ENCODE peak calls at places on chromosomes 16 and 17, in seven cellular contexts. One of them, this sample, is unnamed.

GRCh38 chr16:25988882-25989281 is 297.1 kb downstream of the HS3ST4 start:
- DNase-seq in WTC11: no peak
- DNase-seq in fibroblast of pulmonary artery: no peak
- DNase-seq in fibroblast of lung: no peak
- DNase-seq in cardiac muscle cell: no peak
- DNase-seq in heart right ventricle: no peak
- DNase-seq in psoas muscle: no peak
- DNase-seq in this sample: no peak

GRCh38 chr17:58968662-58969061 is 138.0 kb downstream of the TRIM37 start:
- DNase-seq in fibroblast of lung: no peak
- DNase-seq in psoas muscle: no peak
- DNase-seq in heart right ventricle: no peak
- DNase-seq in fibroblast of pulmonary artery: no peak
- DNase-seq in cardiac muscle cell: peak; percentile 3
- DNase-seq in WTC11: no peak
- DNase-seq in this sample: no peak

GRCh38 chr17:58316260-58316960 is 12.2 kb downstream of the TSPOAP1 start:
- DNase-seq in psoas muscle: no peak
- DNase-seq in cardiac muscle cell: no peak
- DNase-seq in WTC11: no peak
- DNase-seq in fibroblast of lung: no peak
- DNase-seq in heart right ventricle: no peak
- DNase-seq in fibroblast of pulmonary artery: no peak
- DNase-seq in this sample: no peak

GRCh38 chr16:85403693-85404092 is 209.4 kb upstream of the GSE1 start:
- DNase-seq in heart right ventricle: no peak
- DNase-seq in WTC11: peak; percentile 11
- DNase-seq in fibroblast of pulmonary artery: no peak
- DNase-seq in psoas muscle: no peak
- DNase-seq in fibroblast of lung: no peak
- DNase-seq in cardiac muscle cell: no peak
- DNase-seq in this sample: no peak

GRCh38 chr17:14310584-14310983 is 9.7 kb downstream of the HS3ST3B1 start:
- DNase-seq in WTC11: no peak
- DNase-seq in fibroblast of lung: no peak
- DNase-seq in fibroblast of pulmonary artery: no peak
- DNase-seq in psoas muscle: no peak
- DNase-seq in cardiac muscle cell: no peak
- DNase-seq in heart right ventricle: peak; percentile 36
- DNase-seq in this sample: no peak

GRCh38 chr16:11497329-11497805 is 89.4 kb downstream of the LITAF start:
- DNase-seq in fibroblast of lung: peak; percentile 53
- DNase-seq in cardiac muscle cell: peak; percentile 65
- DNase-seq in heart right ventricle: peak; percentile 90
- DNase-seq in fibroblast of pulmonary artery: peak; percentile 55
- DNase-seq in psoas muscle: peak; percentile 92
- DNase-seq in WTC11: peak; percentile 50
- DNase-seq in this sample: peak; percentile 76

GRCh38 chr17:58200024-58200633 is 7.6 kb downstream of the EPX start:
- DNase-seq in WTC11: peak; percentile 83
- DNase-seq in heart right ventricle: no peak
- DNase-seq in cardiac muscle cell: peak; percentile 60
- DNase-seq in fibroblast of pulmonary artery: peak; percentile 53
- DNase-seq in psoas muscle: no peak
- DNase-seq in fibroblast of lung: peak; percentile 28
- DNase-seq in this sample: peak; percentile 39

GRCh38 chr17:44350733-44351226 is 5.7 kb downstream of the GRN start:
- DNase-seq in heart right ventricle: peak; percentile 56
- DNase-seq in fibroblast of lung: peak; percentile 44
- DNase-seq in psoas muscle: peak; percentile 60
- DNase-seq in WTC11: peak; percentile 82
- DNase-seq in fibroblast of pulmonary artery: peak; percentile 62
- DNase-seq in cardiac muscle cell: peak; percentile 62
- DNase-seq in this sample: peak; percentile 43

GRCh38 chr17:1720856-1721386 is 3.6 kb upstream of the WDR81 start:
- DNase-seq in fibroblast of pulmonary artery: peak; percentile 71
- DNase-seq in cardiac muscle cell: peak; percentile 67
- DNase-seq in fibroblast of lung: peak; percentile 69
- DNase-seq in psoas muscle: no peak
- DNase-seq in WTC11: peak; percentile 84
- DNase-seq in heart right ventricle: no peak
- DNase-seq in this sample: peak; percentile 45

GRCh38 chr16:49061315-49061714 is 220.3 kb downstream of the CBLN1 start:
- DNase-seq in cardiac muscle cell: no peak
- DNase-seq in fibroblast of lung: no peak
- DNase-seq in heart right ventricle: peak; percentile 42
- DNase-seq in WTC11: no peak
- DNase-seq in fibroblast of pulmonary artery: no peak
- DNase-seq in psoas muscle: no peak
- DNase-seq in this sample: no peak

GRCh38 chr17:62965649-62966425 is at the start of gene TANC2:
- DNase-seq in fibroblast of pulmonary artery: peak; percentile 82
- DNase-seq in cardiac muscle cell: peak; percentile 87
- DNase-seq in WTC11: peak; percentile 74
- DNase-seq in heart right ventricle: peak; percentile 80
- DNase-seq in fibroblast of lung: peak; percentile 86
- DNase-seq in psoas muscle: peak; percentile 80
- DNase-seq in this sample: peak; percentile 79

DNA sequence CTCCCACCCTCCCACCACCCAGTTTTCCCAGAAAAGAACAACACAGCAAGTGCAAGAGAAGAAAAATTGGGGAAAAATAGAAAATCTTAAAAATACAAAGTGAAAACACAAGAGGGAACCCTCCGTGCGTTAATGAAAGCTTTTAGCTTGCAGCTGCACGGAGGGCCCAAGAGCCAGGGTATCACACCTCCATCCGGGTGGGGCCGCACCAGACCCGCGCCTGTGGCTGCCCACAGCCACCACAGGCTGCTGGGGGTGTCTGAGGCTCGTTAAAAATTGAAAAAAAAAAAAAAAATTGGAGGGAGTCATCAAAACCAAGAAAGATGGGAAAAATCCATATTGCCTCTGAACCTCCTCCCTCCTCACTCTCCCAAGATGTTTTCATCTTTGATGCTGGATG is 18.6 kb downstream of the ENGASE start:
- DNase-seq in WTC11: no peak
- DNase-seq in cardiac muscle cell: no peak
- DNase-seq in psoas muscle: no peak
- DNase-seq in fibroblast of pulmonary artery: no peak
- DNase-seq in fibroblast of lung: no peak
- DNase-seq in heart right ventricle: no peak
- DNase-seq in this sample: no peak
- TF ChIP-seq CTCF in WTC11: no peak
- TF ChIP-seq CTCF in cardiac muscle cell: no peak
- TF ChIP-seq CTCF in psoas muscle: no peak
- TF ChIP-seq CTCF in fibroblast of pulmonary artery: no peak
- TF ChIP-seq CTCF in fibroblast of lung: no peak
- TF ChIP-seq CTCF in heart right ventricle: no peak
- TF ChIP-seq CTCF in this sample: no peak

GRCh38 chr16:58515871-58516767 is 802 bp downstream of the SETD6 start:
- DNase-seq in cardiac muscle cell: peak; percentile 6
- DNase-seq in heart right ventricle: no peak
- DNase-seq in WTC11: peak; percentile 41
- DNase-seq in psoas muscle: peak; percentile 38
- DNase-seq in fibroblast of pulmonary artery: no peak
- DNase-seq in fibroblast of lung: no peak
- DNase-seq in this sample: no peak
- TF ChIP-seq CTCF in cardiac muscle cell: no peak
- TF ChIP-seq CTCF in heart right ventricle: no peak
- TF ChIP-seq CTCF in WTC11: no peak
- TF ChIP-seq CTCF in psoas muscle: no peak
- TF ChIP-seq CTCF in fibroblast of pulmonary artery: no peak
- TF ChIP-seq CTCF in fibroblast of lung: no peak
- TF ChIP-seq CTCF in this sample: no peak

DNA sequence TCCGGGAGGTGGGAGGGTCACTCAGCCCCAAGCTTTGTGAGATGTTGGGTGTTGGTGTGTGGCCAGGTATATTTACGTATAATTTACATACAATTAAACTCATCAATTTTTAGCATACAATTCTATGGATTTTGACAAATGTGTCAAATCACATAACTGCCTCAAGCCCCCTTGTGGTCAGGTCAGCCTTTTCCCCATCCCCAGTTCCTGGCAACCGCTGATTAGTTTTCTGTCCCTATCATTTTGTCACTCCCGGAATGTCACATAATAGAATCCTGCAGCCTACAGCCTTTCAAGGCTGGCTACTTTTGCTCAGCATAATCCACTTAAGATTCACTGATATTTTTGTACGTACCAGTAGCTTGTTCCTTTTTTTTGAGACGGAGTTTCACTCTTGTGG is 19.4 kb upstream of the RAI1 start:
- DNase-seq in psoas muscle: no peak
- DNase-seq in WTC11: no peak
- DNase-seq in heart right ventricle: no peak
- DNase-seq in fibroblast of pulmonary artery: no peak
- DNase-seq in cardiac muscle cell: no peak
- DNase-seq in fibroblast of lung: no peak
- DNase-seq in this sample: no peak
- TF ChIP-seq CTCF in psoas muscle: no peak
- TF ChIP-seq CTCF in WTC11: no peak
- TF ChIP-seq CTCF in heart right ventricle: no peak
- TF ChIP-seq CTCF in fibroblast of pulmonary artery: peak; percentile 11
- TF ChIP-seq CTCF in cardiac muscle cell: no peak
- TF ChIP-seq CTCF in fibroblast of lung: peak; percentile 10
- TF ChIP-seq CTCF in this sample: no peak

GRCh38 chr17:51371732-51372151 is 111.4 kb downstream of the UTP18 start:
- DNase-seq in fibroblast of pulmonary artery: peak; percentile 57
- DNase-seq in cardiac muscle cell: peak; percentile 70
- DNase-seq in heart right ventricle: peak; percentile 15
- DNase-seq in fibroblast of lung: peak; percentile 26
- DNase-seq in WTC11: peak; percentile 64
- DNase-seq in psoas muscle: no peak
- DNase-seq in this sample: peak; percentile 36
- TF ChIP-seq CTCF in fibroblast of pulmonary artery: peak; percentile 52
- TF ChIP-seq CTCF in cardiac muscle cell: peak; percentile 66
- TF ChIP-seq CTCF in heart right ventricle: peak; percentile 52
- TF ChIP-seq CTCF in fibroblast of lung: peak; percentile 41
- TF ChIP-seq CTCF in WTC11: peak; percentile 53
- TF ChIP-seq CTCF in psoas muscle: peak; percentile 39
- TF ChIP-seq CTCF in this sample: peak; percentile 59

This sample was measured in AG10803.